ENCODE peak calls at places on chromosomes 16 and 17, in five cellular contexts. A is A549, K is uterus, T is OCI-LY7, M is iPS DF 6.9. Q is an unnamed sample.

GRCh38 chr17:82063424-82064415 is 1.9 kb downstream of the DUS1L start:
- DNase-seq in A (no peak), K (no peak), T (no peak), M (no peak), Q (no peak)

GRCh38 chr16:19348578-19349315 is 63.2 kb downstream of the CLEC19A start:
- DNase-seq in A (no peak), K (no peak), T (no peak), M (no peak), Q (peak; percentile 73)

GRCh38 chr16:87314990-87315420 is 2.2 kb downstream of the C16orf95 start:
- DNase-seq in A (no peak), K (no peak), T (no peak), M (no peak), Q (peak; percentile 21)

GRCh38 chr17:42571435-42572225 is 4.7 kb downstream of the MLX start:
- DNase-seq in A (no peak), K (no peak), T (no peak), M (no peak), Q (no peak)

GRCh38 chr17:29256735-29257466 is 10.2 kb downstream of the CRYBA1 start:
- DNase-seq in A (no peak), K (no peak), T (no peak), M (no peak), Q (no peak)

GRCh38 chr17:17342242-17342945 is 39.2 kb downstream of the NT5M start:
- DNase-seq in A (no peak), K (no peak), T (no peak), M (no peak), Q (peak; percentile 55)

GRCh38 chr17:82611140-82612058 is 36.8 kb downstream of the WDR45B start:
- DNase-seq in A (no peak), K (peak; percentile 67), T (peak; percentile 32), M (no peak), Q (no peak)

GRCh38 chr17:7837375-7838290 is 3.6 kb downstream of the KDM6B start:
- DNase-seq in A (no peak), K (no peak), T (peak; percentile 73), M (no peak), Q (no peak)

GRCh38 chr17:42163113-42163512 is 8.3 kb upstream of the RAB5C start:
- DNase-seq in A (peak; percentile 53), K (no peak), T (peak; percentile 36), M (no peak), Q (no peak)

GRCh38 chr16:50102046-50102756 is 36.4 kb downstream of the HEATR3 start:
- DNase-seq in A (no peak), K (no peak), T (no peak), M (no peak), Q (no peak)

GRCh38 chr17:2170023-2170422 is 115.1 kb downstream of the HIC1 start:
- DNase-seq in A (peak; percentile 39), K (no peak), T (peak; percentile 43), M (peak; percentile 20), Q (no peak)

GRCh38 chr16:19138601-19139000 is 24.8 kb downstream of the ITPRIPL2 start:
- DNase-seq in A (peak; percentile 84), K (peak; percentile 79), T (no peak), M (no peak), Q (no peak)

GRCh38 chr16:79715088-79715487 is 114.6 kb upstream of the MAF start:
- DNase-seq in A (no peak), K (no peak), T (no peak), M (no peak), Q (no peak)
- H3K4me3 ChIP-seq in A (no peak overlapping the region), K (no peak overlapping the region), T (no peak overlapping the region), M (no peak overlapping the region), Q (no peak overlapping the region)

GRCh38 chr16:85908889-85909584 is 10.1 kb downstream of the IRF8 start:
- DNase-seq in A (no peak), K (no peak), T (peak; percentile 37), M (no peak), Q (no peak)
- H3K4me1 ChIP-seq in A (no peaks in the 10 kb centered on the region), K (no peaks in the 10 kb centered on the region), T (peaks cover 99% of the 10 kb centered on the region), M (no peaks in the 10 kb centered on the region), Q (no peaks in the 10 kb centered on the region)

GRCh38 chr17:75749545-75750389 is 15.2 kb downstream of the GALK1 start:
- DNase-seq in A (peak; percentile 80), K (peak; percentile 88), T (peak; percentile 92), M (no peak), Q (peak; percentile 97)
- H3K4me3 ChIP-seq in A (no peak overlapping the region), K (no peak overlapping the region), T (no peak overlapping the region), M (no peak overlapping the region), Q (no peak overlapping the region)

DNA sequence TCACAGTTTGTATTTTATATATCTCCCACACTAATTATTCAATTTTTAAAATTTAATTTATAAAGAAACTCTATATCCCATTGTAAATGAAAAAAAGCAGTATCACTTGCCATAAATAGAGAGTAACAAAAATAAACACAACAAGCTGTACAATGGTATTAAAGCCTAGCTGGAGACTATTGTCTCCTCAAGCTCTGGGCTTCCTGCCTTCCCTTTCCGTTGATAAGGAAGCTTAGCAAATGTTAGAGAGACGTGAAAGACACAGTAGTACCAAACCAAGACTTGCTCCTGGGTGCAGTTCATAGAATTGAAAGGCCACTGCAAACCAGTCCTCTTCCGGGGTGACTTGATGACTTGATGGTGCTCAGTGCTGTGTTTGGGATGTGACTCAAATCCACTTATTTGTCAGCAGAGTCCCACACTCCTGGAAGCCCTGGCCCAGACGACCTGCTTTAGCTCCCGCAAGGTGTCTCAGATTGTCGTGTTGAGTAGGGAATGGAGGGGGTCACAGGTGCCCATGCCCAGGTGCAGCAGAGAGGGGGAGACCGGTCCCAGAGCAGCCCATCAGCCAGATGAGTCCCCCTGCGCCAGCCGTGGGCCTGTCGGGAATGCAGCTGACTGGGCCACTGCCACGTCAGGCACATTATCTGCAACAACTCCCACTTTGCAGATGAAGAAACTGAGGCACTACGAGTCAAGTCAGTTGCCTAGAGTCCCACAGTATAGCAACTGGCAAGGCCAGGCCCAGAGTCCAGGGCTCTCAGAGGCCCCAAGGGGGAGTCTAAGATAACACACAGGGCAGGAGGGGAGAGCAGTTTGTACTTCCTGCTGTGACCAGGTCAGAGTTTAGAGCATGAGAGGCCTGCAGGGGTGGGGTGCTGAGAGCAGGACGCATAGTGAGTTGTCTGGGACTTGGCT is 40.5 kb downstream of the PSME3IP1 start:
- DNase-seq in A (no peak), K (no peak), T (no peak), M (no peak), Q (no peak)
- H3K4me1 ChIP-seq in A (no peaks in the 10 kb centered on the region), K (no peaks in the 10 kb centered on the region), T (peaks cover 62% of the 10 kb centered on the region), M (peaks cover 5% of the 10 kb centered on the region), Q (no peaks in the 10 kb centered on the region)

GRCh38 chr16:67662653-67663010 is 1.9 kb downstream of the PARD6A start:
- DNase-seq in A (no peak), K (no peak), T (no peak), M (no peak), Q (no peak)

GRCh38 chr16:67663151-67663876 is 2.6 kb downstream of the PARD6A start:
- DNase-seq in A (peak; percentile 31), K (no peak), T (peak; percentile 35), M (no peak), Q (no peak)

GRCh38 chr16:67660564-67661028 is at the start of gene PARD6A:
- DNase-seq in A (peak; percentile 96), K (peak; percentile 95), T (peak; percentile 100), M (no peak), Q (peak; percentile 98)

GRCh38 chr16:67661101-67661661 is 421 bp downstream of the PARD6A start:
- DNase-seq in A (peak; percentile 41), K (no peak), T (no peak), M (no peak), Q (no peak)

GRCh38 chr16:67661864-67662652 is 1.3 kb downstream of the PARD6A start:
- DNase-seq in A (no peak), K (no peak), T (no peak), M (no peak), Q (peak; percentile 77)
- H3K4me3 ChIP-seq in A (no peak overlapping the region), K (no peak overlapping the region), T (no peak overlapping the region), M (no peak overlapping the region), Q (no peak overlapping the region)